ENCODE peak calls at places on chromosomes 12 and 14, in four cellular contexts. I, X, H and O are unnamed samples.

GRCh38 chr14:104563742-104564615 is 15.6 kb upstream of the C14orf180 start:
- DNase-seq in I (peak; percentile 68), X (peak; percentile 43), H (no peak), O (peak; percentile 63)

GRCh38 chr12:48142818-48143674 is 14.3 kb downstream of the ASB8 start:
- DNase-seq in I (no peak), X (no peak), H (no peak), O (no peak)

GRCh38 chr12:6872073-6873048 is 742 bp downstream of the SPSB2 start:
- DNase-seq in I (peak; percentile 93), X (peak; percentile 62), H (no peak), O (peak; percentile 89)

GRCh38 chr12:102816816-102817434 is 100.1 kb downstream of the PAH start:
- DNase-seq in I (no peak), X (peak; percentile 34), H (peak; percentile 4), O (peak; percentile 74)

GRCh38 chr14:46279776-46280175 is 371.8 kb downstream of the RPL10L start:
- DNase-seq in I (no peak), X (no peak), H (no peak), O (no peak)

GRCh38 chr14:56731187-56731586 is 79.1 kb downstream of the OTX2 start:
- DNase-seq in I (no peak), X (no peak), H (no peak), O (no peak)

GRCh38 chr12:22286569-22286968 is 47.9 kb downstream of the ST8SIA1 start:
- DNase-seq in I (no peak), X (peak; percentile 97), H (peak; percentile 100), O (peak; percentile 79)

GRCh38 chr14:93712838-93713724 is 75.2 kb downstream of the PRIMA1 start:
- DNase-seq in I (no peak), X (peak; percentile 21), H (no peak), O (peak; percentile 25)

GRCh38 chr14:35412281-35413057 is 7.9 kb upstream of the NFKBIA start:
- DNase-seq in I (no peak), X (no peak), H (no peak), O (no peak)

GRCh38 chr12:92108651-92109050 is 37.0 kb downstream of the BTG1 start:
- DNase-seq in I (no peak), X (peak; percentile 62), H (no peak), O (peak; percentile 57)

GRCh38 chr12:116303929-116304328 is 26.4 kb upstream of the MED13L start:
- DNase-seq in I (no peak), X (peak; percentile 58), H (no peak), O (peak; percentile 74)

GRCh38 chr12:120783197-120783596 is 57.6 kb downstream of the ACADS start:
- DNase-seq in I (no peak), X (peak; percentile 84), H (peak; percentile 67), O (peak; percentile 69)